ENCODE peak calls at places on chromosome 2, in five cellular contexts. One of them, this sample, is unnamed.

GRCh38 chr2:44623622-44624351 is 262.0 kb downstream of the CAMKMT start:
- DNase-seq in NCI-H446: peak; percentile 66
- DNase-seq in EL: no peak
- DNase-seq in stimulated activated CD4-positive, alpha-beta T cell treated with anti-CD3 and anti-CD28 coated beads, Interleukin-1b, Interleukin-23, amount 100 ng/mL, for 48 hours: no peak
- DNase-seq in G401: peak; percentile 58
- DNase-seq in this sample: no peak

GRCh38 chr2:23760746-23761145 is 166.2 kb downstream of the ATAD2B start:
- DNase-seq in NCI-H446: peak; percentile 14
- DNase-seq in EL: peak; percentile 41
- DNase-seq in stimulated activated CD4-positive, alpha-beta T cell treated with anti-CD3 and anti-CD28 coated beads, Interleukin-1b, Interleukin-23, amount 100 ng/mL, for 48 hours: no peak
- DNase-seq in G401: peak; percentile 15
- DNase-seq in this sample: no peak

GRCh38 chr2:8576525-8577157 is 105.2 kb upstream of the ID2 start:
- DNase-seq in G401: no peak
- DNase-seq in EL: no peak
- DNase-seq in NCI-H446: no peak
- DNase-seq in stimulated activated CD4-positive, alpha-beta T cell treated with anti-CD3 and anti-CD28 coated beads, Interleukin-1b, Interleukin-23, amount 100 ng/mL, for 48 hours: peak; percentile 68
- DNase-seq in this sample: peak; percentile 72

GRCh38 chr2:128444816-128445532 is 126.3 kb upstream of the HS6ST1 start:
- DNase-seq in stimulated activated CD4-positive, alpha-beta T cell treated with anti-CD3 and anti-CD28 coated beads, Interleukin-1b, Interleukin-23, amount 100 ng/mL, for 48 hours: no peak
- DNase-seq in NCI-H446: no peak
- DNase-seq in EL: no peak
- DNase-seq in G401: no peak
- DNase-seq in this sample: peak; percentile 58

GRCh38 chr2:235052514-235053354 is 100.9 kb downstream of the SH3BP4 start:
- DNase-seq in EL: no peak
- DNase-seq in NCI-H446: no peak
- DNase-seq in G401: no peak
- DNase-seq in stimulated activated CD4-positive, alpha-beta T cell treated with anti-CD3 and anti-CD28 coated beads, Interleukin-1b, Interleukin-23, amount 100 ng/mL, for 48 hours: no peak
- DNase-seq in this sample: peak; percentile 65

GRCh38 chr2:227834423-227834822 is 20.8 kb downstream of the CCL20 start:
- DNase-seq in G401: no peak
- DNase-seq in EL: peak; percentile 40
- DNase-seq in stimulated activated CD4-positive, alpha-beta T cell treated with anti-CD3 and anti-CD28 coated beads, Interleukin-1b, Interleukin-23, amount 100 ng/mL, for 48 hours: no peak
- DNase-seq in NCI-H446: no peak
- DNase-seq in this sample: no peak

GRCh38 chr2:170812716-170813585 is 3.7 kb upstream of the GAD1 start:
- DNase-seq in EL: peak; percentile 75
- DNase-seq in G401: peak; percentile 81
- DNase-seq in stimulated activated CD4-positive, alpha-beta T cell treated with anti-CD3 and anti-CD28 coated beads, Interleukin-1b, Interleukin-23, amount 100 ng/mL, for 48 hours: no peak
- DNase-seq in NCI-H446: peak; percentile 95
- DNase-seq in this sample: no peak

GRCh38 chr2:174617120-174617519 is 19.5 kb upstream of the WIPF1 start:
- DNase-seq in EL: no peak
- DNase-seq in G401: no peak
- DNase-seq in NCI-H446: no peak
- DNase-seq in stimulated activated CD4-positive, alpha-beta T cell treated with anti-CD3 and anti-CD28 coated beads, Interleukin-1b, Interleukin-23, amount 100 ng/mL, for 48 hours: no peak
- DNase-seq in this sample: no peak

GRCh38 chr2:112938904-112939303 is 27.9 kb downstream of the IL37 start:
- DNase-seq in NCI-H446: no peak
- DNase-seq in EL: peak; percentile 53
- DNase-seq in G401: no peak
- DNase-seq in stimulated activated CD4-positive, alpha-beta T cell treated with anti-CD3 and anti-CD28 coated beads, Interleukin-1b, Interleukin-23, amount 100 ng/mL, for 48 hours: no peak
- DNase-seq in this sample: no peak

GRCh38 chr2:119736021-119736420 is 23.7 kb upstream of the PTPN4 start:
- DNase-seq in G401: peak; percentile 63
- DNase-seq in EL: no peak
- DNase-seq in NCI-H446: no peak
- DNase-seq in stimulated activated CD4-positive, alpha-beta T cell treated with anti-CD3 and anti-CD28 coated beads, Interleukin-1b, Interleukin-23, amount 100 ng/mL, for 48 hours: no peak
- DNase-seq in this sample: no peak

GRCh38 chr2:30346475-30347169 is 100.4 kb upstream of the LCLAT1 start:
- DNase-seq in EL: no peak
- DNase-seq in G401: peak; percentile 3
- DNase-seq in NCI-H446: peak; percentile 4
- DNase-seq in stimulated activated CD4-positive, alpha-beta T cell treated with anti-CD3 and anti-CD28 coated beads, Interleukin-1b, Interleukin-23, amount 100 ng/mL, for 48 hours: no peak
- DNase-seq in this sample: peak; percentile 87

GRCh38 chr2:175414872-175415487 is 233.5 kb upstream of the ATP5MC3 start:
- DNase-seq in stimulated activated CD4-positive, alpha-beta T cell treated with anti-CD3 and anti-CD28 coated beads, Interleukin-1b, Interleukin-23, amount 100 ng/mL, for 48 hours: no peak
- DNase-seq in EL: peak; percentile 72
- DNase-seq in NCI-H446: peak; percentile 21
- DNase-seq in G401: peak; percentile 7
- DNase-seq in this sample: no peak

GRCh38 chr2:102795641-102796040 is 33.8 kb downstream of the TMEM182 start:
- DNase-seq in NCI-H446: no peak
- DNase-seq in G401: peak; percentile 85
- DNase-seq in EL: no peak
- DNase-seq in stimulated activated CD4-positive, alpha-beta T cell treated with anti-CD3 and anti-CD28 coated beads, Interleukin-1b, Interleukin-23, amount 100 ng/mL, for 48 hours: no peak
- DNase-seq in this sample: no peak

GRCh38 chr2:222892321-222892720 is 31.5 kb downstream of the ACSL3 start:
- DNase-seq in EL: peak; percentile 64
- DNase-seq in stimulated activated CD4-positive, alpha-beta T cell treated with anti-CD3 and anti-CD28 coated beads, Interleukin-1b, Interleukin-23, amount 100 ng/mL, for 48 hours: no peak
- DNase-seq in G401: no peak
- DNase-seq in NCI-H446: no peak
- DNase-seq in this sample: no peak

GRCh38 chr2:217248312-217248935 is 388.6 kb upstream of the TNP1 start:
- DNase-seq in G401: peak; percentile 37
- DNase-seq in stimulated activated CD4-positive, alpha-beta T cell treated with anti-CD3 and anti-CD28 coated beads, Interleukin-1b, Interleukin-23, amount 100 ng/mL, for 48 hours: no peak
- DNase-seq in EL: peak; percentile 2
- DNase-seq in NCI-H446: peak; percentile 98
- DNase-seq in this sample: peak; percentile 81

GRCh38 chr2:170974304-170974993 is 45.4 kb downstream of the GORASP2 start:
- DNase-seq in stimulated activated CD4-positive, alpha-beta T cell treated with anti-CD3 and anti-CD28 coated beads, Interleukin-1b, Interleukin-23, amount 100 ng/mL, for 48 hours: no peak
- DNase-seq in G401: no peak
- DNase-seq in NCI-H446: no peak
- DNase-seq in EL: peak; percentile 41
- DNase-seq in this sample: no peak